ENCODE peak calls at places on chromosome X, in nine cellular contexts. W is CD14-positive monocyte, K is astrocyte of the spinal cord, E is head of caudate nucleus, P is COR-L47, D is GM12865, T is hepatic stellate cell, B is GM13977, N is NCI-H2081. O is an unnamed sample.

GRCh38 chrX:10981491-10981890 is 129.6 kb upstream of the HCCS start:
- DNase-seq in T (no peak), D (no peak), P (no peak), W (no peak), E (no peak), B (no peak), N (no peak), K (no peak), O (no peak)

GRCh38 chrX:139198936-139199335 is 331.6 kb upstream of the F9 start:
- DNase-seq in T (no peak), E (no peak), N (no peak), B (no peak), D (no peak), K (no peak), P (no peak), W (no peak), O (no peak)

GRCh38 chrX:63283331-63283730 is 67.8 kb downstream of the SPIN4 start:
- DNase-seq in D (no peak), B (no peak), W (no peak), E (no peak), K (no peak), P (no peak), T (no peak), N (no peak), O (peak; percentile 10)

GRCh38 chrX:9816094-9816700 is 30.0 kb downstream of the SHROOM2 start:
- DNase-seq in B (no peak), T (no peak), P (no peak), E (no peak), W (no peak), K (peak; percentile 72), N (no peak), D (no peak), O (no peak)

GRCh38 chrX:24396236-24396929 is 35.9 kb downstream of the SUPT20HL1 start:
- DNase-seq in E (no peak), D (no peak), P (no peak), W (no peak), B (no peak), T (no peak), K (peak; percentile 80), N (no peak), O (peak; percentile 39)

GRCh38 chrX:47556045-47556623 is 4.9 kb upstream of the ARAF start:
- DNase-seq in B (peak; percentile 63), T (peak; percentile 80), W (peak; percentile 88), D (peak; percentile 29), K (peak; percentile 93), P (peak; percentile 80), E (peak; percentile 94), N (no peak), O (peak; percentile 93)

GRCh38 chrX:123138473-123138872 is 45.6 kb upstream of the GRIA3 start:
- DNase-seq in E (no peak), D (no peak), B (no peak), K (peak; percentile 2), P (no peak), W (no peak), T (no peak), N (no peak), O (peak; percentile 66)

GRCh38 chrX:70398899-70399298 is 24.2 kb upstream of the GDPD2 start:
- DNase-seq in B (no peak), T (no peak), D (no peak), W (no peak), E (no peak), K (peak; percentile 11), N (no peak), P (no peak), O (peak; percentile 2)

GRCh38 chrX:40644175-40644574 is 3.2 kb downstream of the CXorf38 start:
- DNase-seq in N (no peak), B (no peak), D (no peak), P (no peak), T (no peak), W (peak; percentile 54), E (no peak), K (no peak), O (peak; percentile 66)

GRCh38 chrX:1629244-1629643 is 14.4 kb downstream of the ASMT start:
- DNase-seq in B (no peak), E (no peak), K (no peak), T (no peak), W (no peak), P (no peak), D (no peak), N (no peak), O (no peak)

GRCh38 chrX:43717161-43717560 is 61.1 kb downstream of the MAOA start:
- DNase-seq in W (no peak), T (no peak), B (no peak), N (no peak), E (no peak), K (no peak), P (no peak), D (no peak), O (no peak)

GRCh38 chrX:96770315-96770714 is 85.7 kb downstream of the DIAPH2 start:
- DNase-seq in W (no peak), D (peak; percentile 25), N (peak; percentile 22), P (no peak), E (no peak), T (peak; percentile 3), B (peak; percentile 11), K (peak; percentile 25), O (peak; percentile 45)

GRCh38 chrX:118720058-118720707 is 7.2 kb upstream of the IL13RA1 start:
- DNase-seq in B (no peak), N (no peak), P (no peak), D (no peak), E (no peak), W (no peak), K (no peak), T (no peak), O (no peak)

GRCh38 chrX:1451676-1452496 is 823 bp downstream of the ASMTL start:
- DNase-seq in P (no peak), N (no peak), E (no peak), T (no peak), K (no peak), B (no peak), D (no peak), W (peak; percentile 45), O (no peak)

GRCh38 chrX:153590961-153591956 is 7.7 kb downstream of the CCNQ start:
- DNase-seq in N (no peak), D (no peak), T (no peak), W (no peak), E (no peak), P (no peak), K (no peak), B (no peak), O (no peak)

GRCh38 chrX:116417214-116417613 is 19.2 kb upstream of the SLC6A14 start:
- DNase-seq in E (no peak), D (no peak), N (peak; percentile 21), B (no peak), T (no peak), K (no peak), P (peak; percentile 72), W (no peak), O (no peak)

GRCh38 chrX:3514996-3515395 is 168.5 kb upstream of the MXRA5 start:
- DNase-seq in K (peak; percentile 9), P (no peak), E (no peak), W (no peak), N (no peak), B (no peak), T (no peak), D (no peak), O (peak; percentile 83)

GRCh38 chrX:85988353-85988752 is 59.0 kb downstream of the CHM start:
- DNase-seq in B (no peak), D (no peak), T (no peak), K (no peak), P (no peak), W (no peak), N (no peak), E (no peak), O (no peak)

GRCh38 chrX:109742722-109743121 is 9.7 kb upstream of the ACSL4 start:
- DNase-seq in W (no peak), B (no peak), P (no peak), K (no peak), D (no peak), N (no peak), T (no peak), E (no peak), O (no peak)

GRCh38 chrX:153913211-153913610 is 8.7 kb downstream of the AVPR2 start:
- DNase-seq in T (no peak), N (no peak), W (no peak), P (no peak), B (no peak), K (no peak), E (no peak), D (no peak), O (no peak)

GRCh38 chrX:34877451-34877850 is 65.1 kb upstream of the FAM47B start:
- DNase-seq in K (peak; percentile 36), P (no peak), N (no peak), B (no peak), T (peak; percentile 4), D (no peak), E (no peak), W (no peak), O (peak; percentile 45)

GRCh38 chrX:15430584-15430983 is 46.4 kb upstream of the VEGFD start:
- DNase-seq in W (no peak), D (no peak), N (no peak), P (no peak), E (no peak), B (no peak), K (no peak), T (no peak), O (peak; percentile 15)

GRCh38 chrX:42886519-42886918 is 108.6 kb upstream of the PPP1R2C start:
- DNase-seq in B (no peak), D (no peak), K (no peak), E (no peak), N (no peak), P (no peak), T (no peak), W (no peak), O (no peak)

GRCh38 chrX:120664081-120664480 is 34.2 kb upstream of the C1GALT1C1 start:
- DNase-seq in E (no peak), B (no peak), N (no peak), D (no peak), T (no peak), W (no peak), P (peak; percentile 0), K (peak; percentile 24), O (peak; percentile 36)

GRCh38 chrX:87805829-87806490 is 288.4 kb downstream of the KLHL4 start:
- DNase-seq in D (no peak), W (no peak), K (peak; percentile 7), B (no peak), E (no peak), T (no peak), P (no peak), N (no peak), O (no peak)

GRCh38 chrX:129793604-129794191 is 13.9 kb downstream of the SASH3 start:
- DNase-seq in B (no peak), W (no peak), K (no peak), E (no peak), P (no peak), T (no peak), D (no peak), N (no peak), O (no peak)

GRCh38 chrX:68719904-68720614 is 72.6 kb downstream of the STARD8 start:
- DNase-seq in K (no peak), W (no peak), N (no peak), B (no peak), D (no peak), E (no peak), P (no peak), T (peak; percentile 27), O (peak; percentile 11)